ENCODE peak calls at places on chromosomes 5 and 9, in nine cellular contexts. M is right lobe of liver, L is astrocyte of the cerebellum, E is nephron progenitor cell, D is A549, A is dorsolateral prefrontal cortex, R is AG04450, P is cardiac fibroblast, F is WTC11. T is an unnamed sample.

GRCh38 chr5:13627673-13628454 is 316.6 kb downstream of the DNAH5 start:
- DNase-seq in R (no peak), P (no peak), D (no peak), M (no peak), A (no peak), F (no peak), L (no peak), E (no peak), T (no peak)

GRCh38 chr9:132641216-132641615 is 28.6 kb downstream of the DDX31 start:
- DNase-seq in P (no peak), L (no peak), A (no peak), M (no peak), F (no peak), D (no peak), E (no peak), R (no peak), T (no peak)

GRCh38 chr9:91422832-91423711 is 560 bp downstream of the NFIL3 start:
- DNase-seq in E (peak), D (peak), M (peak), L (peak), R (peak), F (peak), A (peak), P (peak), T (peak)

GRCh38 chr9:16236326-16236725 is 634.1 kb downstream of the BNC2 start:
- DNase-seq in L (no peak), M (no peak), F (no peak), R (peak), E (no peak), P (peak), A (no peak), D (no peak), T (no peak)

GRCh38 chr9:135221951-135222631 is 134.6 kb downstream of the OLFM1 start:
- DNase-seq in D (no peak), E (no peak), P (no peak), R (no peak), A (no peak), L (no peak), M (no peak), F (peak), T (no peak)

GRCh38 chr9:122331523-122331927 is 39.3 kb upstream of the PTGS1 start:
- DNase-seq in A (no peak), D (no peak), R (no peak), P (no peak), E (no peak), F (no peak), L (no peak), M (no peak), T (no peak)

GRCh38 chr9:85743290-85744128 is 1.8 kb upstream of the AGTPBP1 start:
- DNase-seq in D (peak), E (peak), A (no peak), L (peak), P (peak), F (no peak), R (peak), M (no peak), T (no peak)

GRCh38 chr5:82011761-82012160 is 39.9 kb downstream of the ATG10 start:
- DNase-seq in E (no peak), M (no peak), A (no peak), R (peak), F (no peak), L (no peak), D (no peak), P (peak), T (no peak)

GRCh38 chr5:5103249-5103648 is 36.9 kb upstream of the ADAMTS16 start:
- DNase-seq in F (no peak), A (no peak), D (no peak), P (no peak), L (peak), R (no peak), E (no peak), M (no peak), T (no peak)

GRCh38 chr5:180975338-180975737 is 13.3 kb upstream of the BTNL3 start:
- DNase-seq in E (no peak), F (no peak), P (no peak), M (no peak), R (no peak), D (no peak), L (no peak), A (no peak), T (no peak)

GRCh38 chr9:70868044-70868443 is 253.4 kb downstream of the TRPM3 start:
- DNase-seq in F (no peak), D (no peak), E (no peak), A (no peak), M (no peak), L (no peak), P (no peak), R (no peak), T (no peak)

GRCh38 chr5:146778795-146779579 is 99.6 kb downstream of the PPP2R2B start:
- DNase-seq in F (no peak), P (no peak), E (no peak), A (peak), D (no peak), R (no peak), L (no peak), M (no peak), T (no peak)

GRCh38 chr5:14364576-14365472 is 216.8 kb upstream of the OTULINL start:
- DNase-seq in E (peak), A (no peak), P (no peak), M (no peak), D (peak), R (no peak), F (peak), L (no peak), T (no peak)

GRCh38 chr5:30324083-30324482 is 869.4 kb upstream of the CDH6 start:
- DNase-seq in A (no peak), L (no peak), E (peak), P (no peak), D (no peak), M (no peak), R (no peak), F (peak), T (no peak)

GRCh38 chr5:87094347-87094746 is 173.3 kb upstream of the RASA1 start:
- DNase-seq in R (no peak), M (no peak), A (no peak), F (no peak), E (no peak), P (no peak), L (no peak), D (no peak), T (no peak)

GRCh38 chr9:4700932-4701331 is 21.6 kb downstream of the CDC37L1 start:
- DNase-seq in R (no peak), E (no peak), F (no peak), M (no peak), L (no peak), D (no peak), P (no peak), A (no peak), T (no peak)

GRCh38 chr9:35842795-35843194 is 13.8 kb downstream of the TMEM8B start:
- DNase-seq in D (no peak), M (no peak), A (no peak), L (no peak), P (no peak), E (no peak), R (no peak), F (no peak), T (no peak)

GRCh38 chr5:51172853-51173635 is 210.2 kb upstream of the ISL1 start:
- DNase-seq in R (no peak), A (no peak), E (no peak), F (no peak), L (no peak), M (no peak), P (no peak), D (no peak), T (no peak)

GRCh38 chr5:61301820-61302563 is 30.1 kb upstream of the ZSWIM6 start:
- DNase-seq in E (no peak), F (no peak), L (peak), D (peak), R (peak), A (no peak), M (peak), P (peak), T (no peak)

GRCh38 chr5:143124593-143124992 is 278.9 kb downstream of the NR3C1 start:
- DNase-seq in E (no peak), M (no peak), L (no peak), P (no peak), F (no peak), A (no peak), R (no peak), D (no peak), T (no peak)

GRCh38 chr9:1007312-1007711 is 30.9 kb downstream of the DMRT3 start:
- DNase-seq in D (no peak), E (no peak), A (no peak), P (no peak), R (no peak), L (no peak), M (no peak), F (no peak), T (no peak)

GRCh38 chr5:173451651-173452050 is 123.4 kb upstream of the STC2 start:
- DNase-seq in A (no peak), P (no peak), E (no peak), L (no peak), R (no peak), F (no peak), M (no peak), D (no peak), T (no peak)

GRCh38 chr5:173453167-173453566 is 125.0 kb upstream of the STC2 start:
- DNase-seq in R (no peak), M (no peak), P (no peak), L (no peak), F (no peak), A (no peak), D (no peak), E (no peak), T (no peak)

GRCh38 chr5:173452506-173452905 is 124.3 kb upstream of the STC2 start:
- DNase-seq in F (no peak), P (no peak), E (no peak), M (no peak), A (no peak), L (no peak), D (no peak), R (no peak), T (no peak)

GRCh38 chr5:173452098-173452497 is 123.9 kb upstream of the STC2 start:
- DNase-seq in R (no peak), E (no peak), A (no peak), P (peak), L (no peak), F (no peak), M (peak), D (no peak), T (no peak)

DNA sequence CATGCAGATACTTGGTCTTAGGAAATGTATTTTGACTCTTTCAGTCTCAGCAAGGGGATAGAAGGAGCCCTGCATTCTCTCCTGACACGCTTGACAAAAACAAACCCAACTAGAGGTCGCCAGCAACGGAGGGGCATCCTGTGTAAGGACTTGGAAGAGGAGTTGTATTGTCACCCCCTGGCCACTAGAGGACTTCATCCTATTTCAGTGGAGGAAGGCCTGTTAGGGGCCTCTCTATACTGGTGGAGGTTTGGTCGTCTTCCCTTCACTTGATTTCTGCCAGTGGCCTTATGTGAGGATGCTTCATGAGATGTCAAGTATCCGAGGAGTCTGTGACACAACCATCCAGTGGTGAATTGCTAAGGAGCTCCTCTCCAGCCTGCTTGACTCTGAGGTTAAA is 122.8 kb upstream of the STC2 start:
- DNase-seq in D (peak), L (no peak), A (no peak), M (no peak), E (peak), R (no peak), F (peak), P (peak), T (no peak)
- TF ChIP-seq CTCF in D (no peak), L (peak), A (no peak), M (peak), E (peak), R (peak), F (peak), P (peak), T (peak)

DNA sequence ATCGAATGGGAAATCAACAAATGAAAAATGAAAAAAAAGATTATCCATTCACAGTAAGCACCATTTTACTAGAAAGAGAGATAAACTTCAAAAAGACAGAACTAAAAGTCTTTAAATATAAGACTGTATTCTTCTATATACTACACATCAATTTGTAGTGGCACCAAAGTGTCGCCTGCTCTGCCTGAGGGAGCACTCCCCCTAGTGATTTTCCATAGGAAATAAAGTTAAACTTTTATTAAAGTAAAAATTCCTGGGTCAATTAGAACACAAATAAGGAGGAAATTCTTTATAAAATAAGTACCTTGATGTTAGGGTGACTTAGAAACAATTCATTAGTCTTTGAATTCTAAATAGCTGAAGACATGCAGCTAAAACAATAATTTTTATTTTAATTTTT is 9.7 kb downstream of the RAD1 start:
- DNase-seq in P (peak), A (no peak), M (no peak), R (no peak), D (peak), F (no peak), E (no peak), L (no peak), T (no peak)
- TF ChIP-seq CTCF in P (peak), A (peak), M (peak), R (peak), D (peak), F (no peak), E (peak), L (peak), T (peak)

GRCh38 chr5:100421360-100421759 is 113.8 kb upstream of the FAM174A start:
- DNase-seq in D (no peak), E (no peak), F (no peak), A (no peak), M (no peak), P (no peak), R (no peak), L (no peak), T (no peak)
- TF ChIP-seq CTCF in D (no peak), E (no peak), F (no peak), A (no peak), M (no peak), P (no peak), R (no peak), L (no peak), T (no peak)

DNA sequence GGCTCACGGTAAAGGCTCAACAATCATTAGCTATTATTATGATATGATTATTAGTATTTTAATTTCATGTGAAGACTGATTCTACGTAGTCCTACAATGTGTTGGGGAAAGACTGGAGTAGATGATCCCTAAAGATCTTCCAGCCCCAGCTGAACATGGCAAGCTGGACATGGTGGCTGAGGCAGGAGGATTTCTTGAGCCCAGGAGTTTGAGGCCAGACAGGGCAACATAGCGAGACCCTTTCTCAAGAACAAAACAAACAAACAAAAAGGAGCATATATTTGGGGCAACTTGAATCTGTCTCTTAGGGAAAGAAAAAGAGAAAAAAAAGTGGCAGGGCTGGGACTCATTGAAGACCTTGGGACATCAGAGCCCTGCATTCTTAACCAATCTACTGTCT is 16.2 kb upstream of the FAT2 start:
- DNase-seq in F (no peak), L (no peak), R (no peak), P (no peak), M (no peak), A (no peak), D (no peak), E (no peak), T (no peak)
- TF ChIP-seq CTCF in F (no peak), L (no peak), R (no peak), P (no peak), M (no peak), A (no peak), D (no peak), E (no peak), T (no peak)

GRCh38 chr5:435961-436640 is 6.9 kb upstream of the EXOC3 start:
- DNase-seq in D (peak), M (no peak), F (peak), L (no peak), E (no peak), P (peak), R (no peak), A (peak), T (no peak)
- TF ChIP-seq CTCF in D (peak), M (no peak), F (peak), L (peak), E (no peak), P (peak), R (peak), A (no peak), T (peak)

GRCh38 chr5:18037718-18038117 is 403.5 kb downstream of the TAF11L14 start:
- DNase-seq in A (no peak), E (no peak), F (no peak), P (no peak), L (no peak), R (no peak), M (no peak), D (no peak), T (no peak)

DNA sequence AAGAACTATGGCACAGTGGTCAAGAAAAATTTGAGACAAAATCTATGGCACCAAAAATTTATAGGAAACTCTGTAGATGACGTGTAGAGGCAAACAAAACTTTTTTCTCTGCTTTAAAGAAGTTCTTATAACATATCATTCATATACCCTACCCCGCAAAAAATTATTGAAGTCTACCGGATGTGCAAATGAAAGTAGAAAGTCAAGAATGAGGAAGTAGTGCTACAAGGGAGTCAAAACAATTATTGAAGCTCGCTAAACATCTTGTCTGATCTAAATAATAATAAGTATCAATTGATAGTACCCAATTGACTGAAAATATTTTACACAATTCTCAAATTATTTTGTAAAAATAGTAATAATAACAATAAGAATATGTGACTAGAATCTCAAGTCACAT is 398.5 kb downstream of the TAF11L14 start:
- DNase-seq in R (no peak), D (no peak), F (no peak), E (no peak), M (no peak), L (no peak), A (no peak), P (no peak), T (no peak)
- TF ChIP-seq CTCF in R (no peak), D (no peak), F (no peak), E (no peak), M (no peak), L (no peak), A (no peak), P (no peak), T (no peak)

GRCh38 chr9:129887210-129888084 is 52.2 kb downstream of the USP20 start:
- DNase-seq in L (no peak), D (no peak), M (no peak), A (peak), E (no peak), R (no peak), F (no peak), P (peak), T (no peak)
- TF ChIP-seq CTCF in L (peak), D (no peak), M (no peak), A (no peak), E (no peak), R (peak), F (no peak), P (peak), T (no peak)

DNA sequence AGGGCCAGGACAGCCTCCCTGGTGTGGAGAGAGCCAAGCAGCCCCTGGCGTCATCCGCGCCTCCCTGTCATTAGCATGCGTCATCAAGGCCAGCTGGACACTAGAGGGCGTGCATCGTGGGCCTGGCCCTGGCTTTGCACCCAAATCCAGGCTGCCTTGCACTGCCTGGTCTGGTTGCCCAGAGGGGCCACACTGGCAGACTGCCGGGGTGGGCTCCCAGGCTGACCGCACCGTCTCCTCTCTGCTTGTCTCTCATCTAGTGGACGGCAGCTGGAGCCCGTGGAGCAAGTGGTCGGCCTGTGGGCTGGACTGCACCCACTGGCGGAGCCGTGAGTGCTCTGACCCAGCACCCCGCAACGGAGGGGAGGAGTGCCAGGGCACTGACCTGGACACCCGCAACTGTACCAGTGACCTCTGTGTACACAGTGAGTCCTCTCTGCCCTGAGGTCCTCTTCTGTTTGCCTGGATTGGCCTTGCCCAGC is 29.0 kb downstream of the HK3 start:
- DNase-seq in R (peak), M (no peak), P (peak), F (peak), L (peak), D (peak), E (peak), A (no peak), T (peak)
- TF ChIP-seq CTCF in R (peak), M (peak), P (peak), F (peak), L (peak), D (peak), E (peak), A (no peak), T (peak)

DNA sequence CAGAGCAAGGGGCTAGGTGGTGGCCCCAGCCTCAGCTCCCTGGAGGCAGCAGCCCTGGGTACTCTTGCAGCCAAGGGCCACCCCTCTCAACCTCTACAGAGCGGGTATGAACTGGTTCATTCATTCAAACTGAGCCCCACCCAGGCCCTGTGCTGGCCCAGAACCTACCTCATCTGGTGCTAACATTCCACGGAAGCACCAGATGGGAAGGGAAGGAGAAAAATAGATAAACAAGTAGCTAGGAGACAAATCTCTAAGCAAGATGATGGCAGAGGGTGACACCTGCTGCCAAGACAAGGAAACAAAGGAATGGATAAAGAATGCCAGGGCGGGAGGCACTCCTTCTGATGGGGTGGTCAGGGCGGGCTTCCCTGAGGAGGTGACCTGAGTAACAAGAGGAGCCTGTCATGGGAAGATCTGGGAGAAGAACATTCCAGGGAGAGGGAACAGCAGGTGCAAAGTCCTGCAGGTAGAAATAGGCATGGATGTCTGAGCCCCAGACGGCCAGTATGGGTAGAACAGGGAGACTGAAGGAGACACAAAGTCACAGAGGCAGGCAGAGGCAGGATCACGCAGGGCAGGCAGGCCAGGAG is 6.1 kb downstream of the ST6GALNAC4 start:
- DNase-seq in F (no peak), D (no peak), R (no peak), P (peak), M (no peak), E (no peak), A (no peak), L (no peak), T (no peak)
- TF ChIP-seq CTCF in F (no peak), D (peak), R (no peak), P (no peak), M (no peak), E (no peak), A (no peak), L (no peak), T (no peak)

T was measured in neural crest cell.